ENCODE peak calls at places on chromosomes 6 and 20, in nine cellular contexts. B, D, N, F, P, Y, J, O and X are unnamed samples.
A peak's percentile ranks its signal among the peaks of the same experiment; 100 is the strongest.

GRCh38 chr20:15700147-15700765 is 873.0 kb downstream of the KIF16B start:
- DNase-seq in P (no peak), D (no peak), B (no peak), J (no peak), N (no peak), O (no peak), Y (no peak), F (no peak), X (no peak)

GRCh38 chr6:36387440-36388303 is at the start of gene ETV7:
- DNase-seq in J (peak; percentile 16), Y (no peak), D (no peak), P (no peak), O (peak; percentile 25), B (peak; percentile 62), N (peak; percentile 11), F (no peak), X (peak; percentile 79)

GRCh38 chr6:7234547-7234946 is 78.5 kb downstream of the SSR1 start:
- DNase-seq in D (no peak), N (no peak), O (no peak), B (no peak), F (no peak), P (no peak), J (no peak), Y (no peak), X (peak; percentile 42)

GRCh38 chr20:44810391-44811149 is at the start of gene RIMS4:
- DNase-seq in B (no peak), P (peak; percentile 36), O (no peak), N (no peak), F (no peak), J (peak; percentile 79), D (no peak), Y (peak; percentile 49), X (no peak)

GRCh38 chr6:161424421-161424820 is 150.6 kb upstream of the AGPAT4 start:
- DNase-seq in F (no peak), O (no peak), B (no peak), J (no peak), P (no peak), N (no peak), D (no peak), Y (no peak), X (no peak)

GRCh38 chr6:100553243-100553642 is 88.5 kb upstream of the SIM1 start:
- DNase-seq in B (no peak), P (no peak), J (no peak), N (no peak), F (no peak), Y (no peak), O (no peak), D (no peak), X (no peak)

GRCh38 chr6:160882741-160883340 is 108.7 kb upstream of the MAP3K4 start:
- DNase-seq in J (peak; percentile 6), B (no peak), D (no peak), P (no peak), F (peak; percentile 1), O (no peak), Y (no peak), N (peak; percentile 37), X (no peak)

GRCh38 chr6:71385111-71385822 is 96.7 kb downstream of the OGFRL1 start:
- DNase-seq in N (no peak), O (no peak), Y (no peak), F (no peak), P (no peak), B (no peak), J (no peak), D (no peak), X (no peak)

GRCh38 chr6:122673345-122673961 is 63.2 kb downstream of the PKIB start:
- DNase-seq in O (no peak), D (no peak), J (no peak), B (no peak), N (no peak), Y (no peak), F (no peak), P (no peak), X (no peak)

GRCh38 chr20:9628166-9628565 is 113.8 kb downstream of the LAMP5 start:
- DNase-seq in O (no peak), Y (no peak), F (no peak), D (no peak), P (no peak), B (no peak), N (peak; percentile 11), J (no peak), X (no peak)

GRCh38 chr6:7550433-7550801 is 8.9 kb downstream of the DSP start:
- DNase-seq in B (no peak), F (no peak), D (no peak), P (no peak), O (no peak), N (no peak), J (no peak), Y (no peak), X (no peak)

GRCh38 chr6:167668019-167668753 is 158.5 kb upstream of the AFDN start:
- DNase-seq in Y (peak; percentile 58), O (no peak), J (no peak), P (no peak), N (no peak), B (peak; percentile 81), D (no peak), F (no peak), X (peak; percentile 53)

GRCh38 chr6:131754088-131754487 is 43.3 kb upstream of the CTAGE9 start:
- DNase-seq in B (no peak), F (peak; percentile 22), Y (no peak), J (no peak), P (no peak), D (no peak), N (peak; percentile 59), O (no peak), X (no peak)

GRCh38 chr6:142692942-142693341 is 252.0 kb downstream of the HIVEP2 start:
- DNase-seq in J (peak; percentile 74), D (peak; percentile 30), N (peak; percentile 96), F (peak; percentile 97), P (no peak), O (peak; percentile 63), B (peak; percentile 41), Y (peak; percentile 72), X (peak; percentile 86)

GRCh38 chr6:166540631-166541331 is 45.7 kb downstream of the RAMACL start:
- DNase-seq in N (peak; percentile 69), P (no peak), B (no peak), D (no peak), Y (no peak), F (no peak), O (no peak), J (no peak), X (no peak)

GRCh38 chr6:12051861-12052368 is 39.8 kb downstream of the HIVEP1 start:
- DNase-seq in B (no peak), Y (no peak), P (no peak), O (no peak), J (no peak), F (no peak), N (no peak), D (peak; percentile 63), X (no peak)

GRCh38 chr20:2149507-2149906 is 47.9 kb downstream of the STK35 start:
- DNase-seq in F (no peak), B (no peak), Y (no peak), P (no peak), O (no peak), J (no peak), D (no peak), N (peak; percentile 42), X (no peak)

GRCh38 chr6:35719830-35720733 is 16.8 kb upstream of the ARMC12 start:
- DNase-seq in J (peak; percentile 61), N (peak; percentile 60), F (peak; percentile 33), B (no peak), O (peak; percentile 48), P (peak; percentile 47), D (peak; percentile 58), Y (no peak), X (peak; percentile 73)

DNA sequence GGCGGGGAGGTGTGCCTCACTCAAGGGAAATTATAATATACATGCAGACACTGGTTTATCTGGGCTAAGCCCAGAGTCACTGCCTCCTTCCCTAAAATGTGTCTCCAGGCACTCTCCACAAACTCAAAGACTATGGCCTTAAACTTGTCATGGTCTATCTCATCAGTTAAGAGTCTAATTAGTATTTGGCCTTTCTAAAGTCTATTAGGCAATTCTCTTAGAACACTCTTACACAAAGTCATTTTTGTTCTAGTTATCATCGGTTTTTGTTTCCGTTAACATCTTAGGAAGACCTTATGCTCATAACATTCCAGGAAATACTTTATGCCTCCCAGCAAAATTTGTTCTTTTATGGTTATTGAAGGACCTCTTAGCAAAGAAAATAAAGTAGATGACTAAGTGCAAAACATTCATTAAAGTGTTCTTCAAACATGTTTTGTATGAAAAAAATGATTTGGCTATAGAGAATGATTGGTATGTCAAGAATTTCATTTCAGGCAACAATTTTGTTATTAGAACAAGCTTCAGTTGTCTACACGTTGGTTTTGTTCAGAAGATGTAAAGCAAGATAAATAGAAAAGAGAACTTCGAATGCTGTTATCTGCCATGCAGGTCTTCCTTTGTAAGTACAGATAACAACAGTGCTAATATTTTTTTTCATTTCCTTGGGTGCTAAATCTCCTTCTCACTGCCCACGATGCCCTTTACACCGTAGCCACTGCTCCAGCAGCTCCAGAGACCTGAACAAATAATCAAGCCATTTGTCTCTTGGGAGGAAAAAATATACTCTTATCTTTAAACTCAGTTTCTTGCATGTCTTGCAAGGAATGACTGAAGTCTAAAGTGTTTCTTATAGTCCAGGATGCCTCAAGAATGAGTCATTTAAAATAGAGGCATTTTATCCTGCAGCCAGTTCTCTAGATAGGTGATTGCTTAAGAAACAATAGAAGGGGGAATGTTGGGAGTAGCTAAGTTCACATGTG is 170.4 kb downstream of the HTR1B start:
- DNase-seq in N (peak; percentile 88), D (no peak), J (no peak), F (peak; percentile 51), Y (no peak), O (no peak), B (no peak), P (no peak), X (no peak)
- H3K4me3 ChIP-seq in N (no peak overlapping the region), D (no peak overlapping the region), J (no peak overlapping the region), F (no peak overlapping the region), Y (no peak overlapping the region), O (no peak overlapping the region), B (no peak overlapping the region), P (no peak overlapping the region), X (no peak overlapping the region)

GRCh38 chr6:3321042-3321441 is 62.3 kb downstream of the PSMG4 start:
- DNase-seq in Y (no peak), B (no peak), N (no peak), J (no peak), O (no peak), D (no peak), F (no peak), P (no peak), X (no peak)
- H3K4me3 ChIP-seq in Y (no peak overlapping the region), B (no peak overlapping the region), N (no peak overlapping the region), J (no peak overlapping the region), O (no peak overlapping the region), D (no peak overlapping the region), F (no peak overlapping the region), P (no peak overlapping the region), X (no peak overlapping the region)

DNA sequence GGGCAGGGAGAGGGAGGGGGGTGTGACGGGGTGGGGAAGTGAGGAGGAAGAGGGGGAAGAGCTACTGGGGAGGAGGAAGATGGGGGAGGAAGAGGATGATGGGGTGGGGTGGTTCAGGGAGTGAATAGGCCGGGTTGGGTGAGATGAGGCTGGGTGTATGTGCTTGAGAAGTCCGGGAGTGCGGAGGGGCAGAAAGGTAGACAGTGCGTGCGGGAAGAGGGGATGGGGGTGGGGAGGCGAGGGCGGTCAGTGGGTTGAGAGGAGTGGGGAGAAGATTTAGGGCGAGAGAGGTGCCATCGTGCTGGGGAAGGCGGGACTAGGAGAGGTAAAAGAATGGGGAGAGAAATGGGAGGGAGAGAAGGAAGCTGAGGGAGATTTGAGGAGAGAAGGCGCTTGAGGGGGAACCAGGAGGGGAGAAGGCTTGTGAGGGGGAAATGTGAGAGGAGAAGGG is 30.9 kb upstream of the NOTCH4 start:
- DNase-seq in F (no peak), D (no peak), P (no peak), O (peak; percentile 36), Y (no peak), N (no peak), B (no peak), J (no peak), X (no peak)
- H3K4me3 ChIP-seq in F (peak overlapping the region; percentile 48), D (no peak overlapping the region), P (peak overlapping the region; percentile 65), O (peak overlapping the region; percentile 41), Y (no peak overlapping the region), N (peak overlapping the region; percentile 39), B (peak overlapping the region; percentile 6), J (no peak overlapping the region), X (peak overlapping the region; percentile 45)

GRCh38 chr20:406200-407096 is 1.7 kb upstream of the RBCK1 start:
- DNase-seq in B (no peak), Y (no peak), J (no peak), D (no peak), N (no peak), P (no peak), O (no peak), F (no peak), X (no peak)
- H3K4me3 ChIP-seq in B (no peak overlapping the region), Y (peak overlapping the region; percentile 94), J (no peak overlapping the region), D (no peak overlapping the region), N (no peak overlapping the region), P (no peak overlapping the region), O (no peak overlapping the region), F (no peak overlapping the region), X (no peak overlapping the region)